ENCODE peak calls at places on chromosome 1, in nine cellular contexts. A, T, N, S, R, J, C, P and O are unnamed samples.

GRCh38 chr1:51313268-51313852 is 17.0 kb downstream of the TTC39A start:
- DNase-seq in N (no peak), T (no peak), S (no peak), P (no peak), A (no peak), R (peak), C (no peak), J (no peak), O (no peak)

GRCh38 chr1:150961756-150962155 is 12.9 kb downstream of the CERS2 start:
- DNase-seq in C (no peak), N (no peak), J (no peak), S (no peak), P (no peak), R (no peak), A (no peak), T (no peak), O (no peak)

GRCh38 chr1:65255088-65256050 is 54.0 kb upstream of the DNAJC6 start:
- DNase-seq in P (no peak), A (no peak), R (peak), T (peak), S (peak), J (no peak), N (no peak), C (peak), O (peak)

GRCh38 chr1:207861442-207862177 is 49.3 kb downstream of the CD34 start:
- DNase-seq in T (no peak), A (no peak), N (no peak), C (peak), S (no peak), P (no peak), R (no peak), J (peak), O (no peak)

GRCh38 chr1:9145021-9145668 is 16.2 kb upstream of the GPR157 start:
- DNase-seq in C (no peak), P (peak), J (peak), N (no peak), S (no peak), R (peak), A (no peak), T (no peak), O (peak)

GRCh38 chr1:29318724-29319123 is 82.4 kb downstream of the PTPRU start:
- DNase-seq in N (no peak), S (no peak), C (no peak), T (no peak), J (no peak), A (no peak), P (no peak), R (no peak), O (no peak)

GRCh38 chr1:34683616-34684015 is 71.2 kb upstream of the GJB5 start:
- DNase-seq in S (no peak), C (no peak), N (no peak), R (no peak), A (no peak), T (no peak), P (no peak), J (no peak), O (no peak)

GRCh38 chr1:76901158-76901767 is 34.0 kb downstream of the ST6GALNAC5 start:
- DNase-seq in C (peak), A (no peak), T (no peak), P (peak), N (no peak), R (peak), J (peak), S (no peak), O (peak)

GRCh38 chr1:78038071-78038470 is 7.7 kb upstream of the GIPC2 start:
- DNase-seq in N (no peak), P (peak), C (no peak), R (peak), T (no peak), S (no peak), J (no peak), A (no peak), O (no peak)

GRCh38 chr1:93774707-93775106 is 93.1 kb upstream of the BCAR3 start:
- DNase-seq in P (no peak), A (no peak), C (no peak), R (no peak), T (no peak), J (no peak), S (no peak), N (no peak), O (no peak)

GRCh38 chr1:33302325-33302724 is 18.6 kb downstream of the A3GALT2 start:
- DNase-seq in S (no peak), T (no peak), R (no peak), J (no peak), C (peak), N (no peak), P (no peak), A (no peak), O (no peak)

GRCh38 chr1:211515090-211516023 is 23.4 kb upstream of the RD3 start:
- DNase-seq in S (peak), P (peak), C (peak), R (peak), N (peak), J (peak), A (peak), T (peak), O (peak)

GRCh38 chr1:157580179-157580827 is 17.6 kb downstream of the FCRL4 start:
- DNase-seq in P (peak), S (peak), R (peak), C (peak), J (peak), A (no peak), N (no peak), T (no peak), O (no peak)

GRCh38 chr1:181128592-181129497 is 40.3 kb downstream of the IER5 start:
- DNase-seq in C (peak), T (no peak), S (no peak), A (no peak), J (peak), N (no peak), R (no peak), P (no peak), O (no peak)

GRCh38 chr1:28886731-28887417 is 27.5 kb upstream of the EPB41 start:
- DNase-seq in R (peak), A (peak), P (peak), T (peak), C (peak), S (peak), J (peak), N (peak), O (peak)

GRCh38 chr1:21022279-21023040 is 154.2 kb downstream of the EIF4G3 start:
- DNase-seq in A (no peak), J (peak), S (peak), R (peak), C (peak), N (peak), T (no peak), P (peak), O (no peak)

GRCh38 chr1:23344987-23345472 is 946 bp upstream of the HNRNPR start:
- DNase-seq in A (no peak), J (peak), P (no peak), C (no peak), T (no peak), S (no peak), R (no peak), N (no peak), O (no peak)

GRCh38 chr1:66275601-66276023 is 258.3 kb upstream of the SGIP1 start:
- DNase-seq in A (no peak), N (peak), T (no peak), J (no peak), C (peak), P (no peak), R (no peak), S (no peak), O (no peak)

GRCh38 chr1:228416217-228416971 is at the start of gene TRIM17:
- DNase-seq in S (peak), N (no peak), R (peak), C (peak), A (no peak), J (peak), P (no peak), T (no peak), O (peak)

GRCh38 chr1:32890516-32891240 is 4.4 kb downstream of the HPCA start:
- DNase-seq in R (no peak), C (no peak), T (no peak), P (no peak), S (peak), N (no peak), A (no peak), J (no peak), O (peak)

GRCh38 chr1:201214886-201215285 is 24.3 kb downstream of the IGFN1 start:
- DNase-seq in S (no peak), R (no peak), J (no peak), N (no peak), A (no peak), C (no peak), P (no peak), T (no peak), O (no peak)

GRCh38 chr1:203159844-203160243 is 15.8 kb downstream of the MYBPH start:
- DNase-seq in S (no peak), R (no peak), C (no peak), N (no peak), T (no peak), J (no peak), A (no peak), P (no peak), O (no peak)

GRCh38 chr1:233988963-233989696 is 84.7 kb downstream of the SLC35F3 start:
- DNase-seq in J (no peak), P (no peak), S (no peak), A (no peak), T (no peak), N (no peak), C (no peak), R (no peak), O (no peak)

GRCh38 chr1:4519954-4520353 is 134.5 kb upstream of the AJAP1 start:
- DNase-seq in A (no peak), T (no peak), J (no peak), P (no peak), S (no peak), C (no peak), N (no peak), R (no peak), O (no peak)

GRCh38 chr1:240854367-240854766 is 242.4 kb upstream of the GREM2 start:
- DNase-seq in P (no peak), S (no peak), J (no peak), T (no peak), C (no peak), A (no peak), R (no peak), N (no peak), O (no peak)

GRCh38 chr1:3491291-3492246 is 37.1 kb downstream of the ARHGEF16 start:
- DNase-seq in A (peak), P (peak), N (peak), J (peak), C (peak), T (peak), S (peak), R (peak), O (peak)

GRCh38 chr1:918843-919242 is 4.9 kb upstream of the SAMD11 start:
- DNase-seq in C (no peak), S (no peak), R (no peak), T (no peak), J (no peak), N (no peak), A (no peak), P (no peak), O (no peak)

GRCh38 chr1:156074661-156075060 is 7.6 kb downstream of the MEX3A start:
- DNase-seq in C (no peak), T (no peak), N (no peak), J (no peak), P (no peak), A (no peak), R (no peak), S (no peak), O (no peak)

GRCh38 chr1:239976130-239976968 is 115.3 kb upstream of the FMN2 start:
- DNase-seq in S (peak), P (peak), R (peak), T (peak), N (no peak), A (no peak), J (peak), C (peak), O (peak)

GRCh38 chr1:36913523-36914060 is 120.7 kb downstream of the GRIK3 start:
- DNase-seq in C (no peak), S (no peak), P (no peak), J (no peak), N (no peak), R (no peak), A (no peak), T (no peak), O (no peak)
- TF ChIP-seq CTCF in C (no peak), S (no peak), P (no peak), J (no peak), N (no peak), R (no peak), A (no peak), T (no peak), O (no peak)

DNA sequence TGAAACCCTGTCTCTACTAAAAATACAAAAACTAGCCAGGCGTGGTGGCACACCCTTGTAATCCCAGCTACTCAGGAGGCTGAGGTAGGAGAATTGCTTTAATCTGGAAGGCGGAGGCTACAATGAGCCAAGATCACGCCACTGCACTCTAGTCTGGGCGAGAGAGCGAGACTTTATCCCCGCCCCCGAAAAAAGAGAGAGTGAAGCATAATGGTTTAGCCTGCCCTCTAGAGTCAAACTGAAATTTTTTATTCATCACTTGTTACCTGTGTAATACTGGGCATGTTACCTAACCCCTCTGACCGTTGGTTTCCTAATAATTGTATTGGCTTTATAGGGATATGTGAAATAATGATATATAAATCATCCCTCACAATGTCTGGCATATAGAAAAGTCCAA is 18.8 kb downstream of the GPR52 start:
- DNase-seq in N (no peak), A (no peak), P (no peak), R (no peak), S (no peak), T (no peak), J (no peak), C (no peak), O (no peak)
- TF ChIP-seq CTCF in N (no peak), A (no peak), P (no peak), R (no peak), S (no peak), T (no peak), J (no peak), C (no peak), O (no peak)

DNA sequence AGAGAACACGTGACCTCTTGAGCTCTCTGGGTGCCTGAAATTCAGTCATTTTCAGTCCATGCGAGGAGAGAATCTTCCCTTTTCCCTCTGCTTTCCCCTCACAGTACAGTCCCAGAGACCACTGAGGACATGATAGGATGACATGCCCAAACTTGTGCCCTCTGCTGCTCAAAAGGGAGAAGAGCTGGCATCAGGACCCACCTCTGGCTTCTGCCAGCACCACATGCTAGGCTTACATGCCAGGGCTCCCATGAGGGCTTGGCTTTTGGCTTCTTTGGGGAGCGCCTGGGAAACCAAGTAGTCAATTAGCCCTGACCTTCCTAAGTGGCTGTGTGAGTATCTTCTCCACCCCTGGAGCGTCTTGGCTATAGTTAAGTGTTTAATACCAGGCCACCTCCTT is 13.8 kb upstream of the KCNQ4 start:
- DNase-seq in N (no peak), R (no peak), P (no peak), C (peak), T (no peak), S (no peak), J (no peak), A (no peak), O (no peak)
- TF ChIP-seq CTCF in N (no peak), R (peak), P (no peak), C (peak), T (peak), S (no peak), J (peak), A (peak), O (no peak)

GRCh38 chr1:245436407-245436806 is 281.6 kb downstream of the KIF26B start:
- DNase-seq in J (no peak), T (no peak), A (no peak), P (no peak), S (no peak), C (no peak), R (no peak), N (no peak), O (no peak)

GRCh38 chr1:245437401-245437800 is 282.6 kb downstream of the KIF26B start:
- DNase-seq in A (no peak), N (no peak), S (no peak), R (no peak), T (no peak), J (no peak), C (no peak), P (no peak), O (no peak)

GRCh38 chr1:245431706-245432105 is 276.9 kb downstream of the KIF26B start:
- DNase-seq in R (no peak), S (no peak), N (no peak), P (no peak), A (no peak), J (no peak), C (no peak), T (no peak), O (no peak)

GRCh38 chr1:245432221-245432620 is 277.4 kb downstream of the KIF26B start:
- DNase-seq in T (no peak), S (no peak), A (no peak), N (no peak), J (no peak), R (no peak), C (no peak), P (no peak), O (no peak)

DNA sequence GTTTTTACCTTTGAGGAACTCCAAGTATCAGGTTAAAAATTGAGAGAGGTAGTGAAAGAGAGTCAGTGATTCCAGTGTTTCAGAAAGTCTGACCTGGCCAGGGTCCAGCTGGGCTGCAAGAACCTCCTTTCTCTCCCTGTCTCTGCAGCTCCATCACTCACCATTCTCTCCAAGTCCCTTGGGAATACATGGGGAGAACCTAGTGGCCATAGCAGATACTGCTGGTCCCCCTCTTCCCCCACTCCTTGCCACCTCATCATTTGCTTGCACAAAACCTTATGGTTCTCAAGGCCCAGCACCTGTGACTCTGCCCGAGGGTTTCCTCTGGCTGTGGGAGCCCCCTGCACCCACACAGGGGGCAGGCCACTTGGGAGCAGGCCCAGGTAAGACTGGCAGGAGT is 279.5 kb downstream of the KIF26B start:
- DNase-seq in A (no peak), R (peak), C (peak), P (no peak), N (no peak), T (no peak), J (no peak), S (no peak), O (no peak)
- TF ChIP-seq CTCF in A (no peak), R (peak), C (no peak), P (no peak), N (no peak), T (no peak), J (no peak), S (no peak), O (no peak)

GRCh38 chr1:223358826-223359225 is 5.2 kb downstream of the SUSD4 start:
- DNase-seq in R (peak), S (no peak), N (no peak), J (no peak), C (no peak), P (no peak), T (no peak), A (no peak), O (no peak)
- TF ChIP-seq CTCF in R (no peak), S (no peak), N (no peak), J (no peak), C (no peak), P (no peak), T (no peak), A (no peak), O (no peak)